ENCODE peak calls at places on chromosomes 4 and X, in five cellular contexts. U, Q, I, L and O are unnamed samples.

GRCh38 chr4:10605746-10606482 is 78.7 kb downstream of the CLNK start:
- DNase-seq in U (no peak), Q (no peak), I (no peak), L (no peak), O (peak)

GRCh38 chr4:7398788-7399432 is 35.8 kb downstream of the PSAPL1 start:
- DNase-seq in U (no peak), Q (no peak), I (peak), L (no peak), O (no peak)

GRCh38 chrX:122504026-122504425 is 680.1 kb upstream of the GRIA3 start:
- DNase-seq in U (no peak), Q (no peak), I (no peak), L (no peak), O (no peak)

GRCh38 chrX:45699158-45699557 is 498.5 kb upstream of the DIPK2B start:
- DNase-seq in U (no peak), Q (no peak), I (no peak), L (no peak), O (no peak)

GRCh38 chrX:80751456-80751855 is 58.2 kb downstream of the BRWD3 start:
- DNase-seq in U (no peak), Q (no peak), I (no peak), L (no peak), O (no peak)

GRCh38 chrX:133569217-133569616 is 153.9 kb upstream of the GPC4 start:
- DNase-seq in U (no peak), Q (no peak), I (no peak), L (no peak), O (no peak)

GRCh38 chrX:10199212-10199611 is 42.4 kb downstream of the CLCN4 start:
- DNase-seq in U (no peak), Q (no peak), I (no peak), L (peak), O (no peak)

GRCh38 chr4:56874166-56874565 is 33.5 kb upstream of the REST start:
- DNase-seq in U (peak), Q (no peak), I (peak), L (no peak), O (no peak)

GRCh38 chr4:2066011-2066551 is 7.0 kb downstream of the NAT8L start:
- DNase-seq in U (no peak), Q (no peak), I (peak), L (peak), O (no peak)

GRCh38 chr4:150366487-150366999 is 215.4 kb upstream of the MAB21L2 start:
- DNase-seq in U (no peak), Q (no peak), I (peak), L (no peak), O (no peak)

GRCh38 chr4:89268572-89269180 is 38.9 kb downstream of the GPRIN3 start:
- DNase-seq in U (no peak), Q (no peak), I (no peak), L (no peak), O (no peak)

GRCh38 chr4:38730493-38730829 is 52.3 kb downstream of the TLR10 start:
- DNase-seq in U (no peak), Q (no peak), I (no peak), L (no peak), O (no peak)

GRCh38 chr4:150828159-150828558 is 186.9 kb downstream of the LRBA start:
- DNase-seq in U (no peak), Q (no peak), I (no peak), L (no peak), O (no peak)

GRCh38 chr4:76187152-76187551 is 26.5 kb downstream of the SCARB2 start:
- DNase-seq in U (no peak), Q (no peak), I (no peak), L (no peak), O (no peak)

GRCh38 chrX:136112286-136112685 is 35.0 kb upstream of the FHL1 start:
- DNase-seq in U (no peak), Q (no peak), I (no peak), L (no peak), O (no peak)

GRCh38 chr4:168636506-168637176 is 139.8 kb downstream of the PALLD start:
- DNase-seq in U (no peak), Q (no peak), I (no peak), L (no peak), O (no peak)

GRCh38 chr4:150379454-150379853 is 202.5 kb upstream of the MAB21L2 start:
- DNase-seq in U (peak), Q (no peak), I (no peak), L (no peak), O (no peak)

GRCh38 chrX:15816453-15816838 is 26.2 kb downstream of the ZRSR2 start:
- DNase-seq in U (no peak), Q (no peak), I (no peak), L (no peak), O (no peak)

GRCh38 chrX:122817321-122817720 is 366.8 kb upstream of the GRIA3 start:
- DNase-seq in U (no peak), Q (no peak), I (no peak), L (no peak), O (no peak)

GRCh38 chrX:130114141-130114561 is 3.9 kb upstream of the ELF4 start:
- DNase-seq in U (peak), Q (no peak), I (no peak), L (no peak), O (no peak)

GRCh38 chrX:42720209-42720608 is 57.8 kb downstream of the PPP1R2C start:
- DNase-seq in U (no peak), Q (no peak), I (no peak), L (no peak), O (no peak)

DNA sequence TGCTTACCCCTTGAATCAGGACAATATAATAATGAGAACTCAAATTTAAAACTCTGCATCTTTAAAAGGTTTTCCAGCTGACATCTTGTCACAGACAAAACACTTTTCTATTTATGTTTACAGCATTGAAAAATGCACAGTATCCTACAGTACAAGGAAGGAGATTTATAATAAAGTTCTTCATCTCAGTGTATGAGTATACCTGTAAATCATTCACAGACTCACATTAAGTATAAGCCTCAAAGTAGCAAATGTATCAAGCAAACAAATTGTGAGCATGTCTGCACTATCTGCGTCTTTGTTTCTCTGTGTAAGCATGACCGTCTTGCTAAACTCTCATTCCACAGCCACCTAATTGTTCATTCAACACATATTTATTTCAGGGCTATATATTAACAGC is 52.8 kb downstream of the PPP1R2C start:
- DNase-seq in U (no peak), Q (no peak), I (no peak), L (no peak), O (no peak)
- TF ChIP-seq CTCF in U (no peak), Q (no peak), I (no peak), L (no peak), O (no peak)

GRCh38 chrX:1323315-1323714 is 13.3 kb upstream of the IL3RA start:
- DNase-seq in U (no peak), Q (no peak), I (peak), L (no peak), O (no peak)
- TF ChIP-seq CTCF in U (no peak), Q (peak), I (peak), L (no peak), O (no peak)

DNA sequence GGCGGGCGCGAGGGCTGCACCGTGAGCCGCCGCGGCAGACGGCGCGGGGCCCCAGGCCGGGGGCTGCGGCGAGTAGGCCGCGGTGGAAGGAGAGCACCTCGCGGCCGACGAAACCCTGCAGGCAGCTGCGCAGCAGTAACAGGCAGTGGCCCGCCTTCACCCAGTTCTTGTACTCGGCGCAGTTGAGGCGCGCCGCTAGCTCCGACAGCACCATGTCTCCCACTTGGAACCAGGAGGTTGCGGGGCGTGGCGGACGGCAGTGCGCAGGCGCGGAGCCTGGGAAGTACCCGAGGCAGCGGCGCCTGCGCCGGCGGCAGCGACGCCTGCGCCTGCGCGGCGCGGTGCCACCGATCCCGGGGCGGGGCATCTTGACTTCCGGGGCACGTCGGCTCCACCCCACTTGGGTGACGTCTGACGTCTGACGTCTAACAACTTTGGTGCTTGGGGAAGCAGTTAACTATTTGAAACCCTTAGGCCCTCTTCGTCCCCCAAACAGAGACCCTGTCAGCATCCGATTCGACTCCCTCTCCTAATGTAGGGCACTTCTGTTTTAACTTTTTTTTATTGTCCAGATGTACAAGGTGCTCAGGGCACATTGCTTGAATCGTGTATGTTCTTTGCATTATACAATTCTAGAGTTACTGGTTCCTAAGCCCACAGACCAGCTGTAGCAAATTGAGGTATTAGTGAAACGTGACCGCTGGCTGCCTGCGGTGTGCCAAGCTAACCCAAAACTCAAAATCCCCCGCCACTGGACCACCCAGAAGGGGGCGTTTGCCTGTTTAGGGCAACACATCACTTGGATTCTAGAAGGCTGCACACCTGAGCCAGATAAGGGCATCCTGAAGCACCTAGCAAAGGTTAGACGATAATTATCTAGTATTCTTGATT is at the start of gene CXorf38:
- DNase-seq in U (peak), Q (peak), I (peak), L (peak), O (peak)
- TF ChIP-seq CTCF in U (no peak), Q (peak), I (peak), L (no peak), O (no peak)

GRCh38 chr4:44583393-44583792 is 68.0 kb downstream of the YIPF7 start:
- DNase-seq in U (no peak), Q (no peak), I (peak), L (no peak), O (no peak)
- TF ChIP-seq CTCF in U (no peak), Q (no peak), I (peak), L (no peak), O (no peak)

DNA sequence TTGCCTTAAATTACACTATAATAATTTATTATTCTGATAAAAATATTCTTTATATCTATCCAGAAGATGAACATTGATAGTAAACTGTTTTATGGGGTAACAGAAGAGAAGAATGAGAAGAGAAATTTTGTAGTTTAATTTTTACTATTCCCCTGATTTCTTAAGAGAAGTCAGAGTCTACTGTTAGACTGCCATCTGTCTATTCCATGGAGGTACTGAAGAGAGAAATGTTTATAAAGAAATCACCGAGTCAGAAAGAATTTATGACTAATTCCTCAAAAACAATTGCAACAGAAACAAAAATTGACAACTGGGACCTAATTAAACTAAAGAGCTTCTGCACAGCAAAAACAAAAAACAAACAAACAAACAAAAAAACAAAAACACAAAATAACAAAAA is 149.9 kb downstream of the FGF16 start:
- DNase-seq in U (peak), Q (no peak), I (no peak), L (no peak), O (no peak)
- TF ChIP-seq CTCF in U (peak), Q (peak), I (peak), L (peak), O (peak)

GRCh38 chr4:47686294-47686872 is 151.5 kb downstream of the CORIN start:
- DNase-seq in U (peak), Q (no peak), I (peak), L (no peak), O (no peak)
- TF ChIP-seq CTCF in U (peak), Q (peak), I (peak), L (peak), O (peak)

DNA sequence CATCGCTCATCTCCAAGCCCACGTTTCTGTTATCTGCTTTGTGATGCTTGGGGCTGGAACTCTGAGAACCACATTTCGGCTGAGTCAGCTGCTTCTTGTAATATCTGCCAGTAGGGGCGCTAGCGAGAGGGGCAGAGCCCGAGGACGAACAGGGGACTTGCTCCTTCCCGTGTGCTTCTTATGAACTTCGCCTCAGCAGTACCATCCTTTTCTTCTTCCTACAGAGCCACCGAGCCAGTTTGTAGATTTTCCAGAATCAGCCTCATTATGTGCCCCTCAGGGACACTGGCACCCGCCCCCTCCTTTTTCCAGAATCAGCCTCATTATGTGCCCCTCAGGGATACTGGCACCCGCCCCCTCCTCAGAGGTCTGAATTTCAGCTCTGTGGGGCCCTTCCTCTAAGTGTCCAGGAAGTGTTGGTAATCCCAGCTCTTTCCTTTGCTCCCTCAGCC is 441.7 kb upstream of the RASGEF1B start:
- DNase-seq in U (peak), Q (no peak), I (peak), L (no peak), O (no peak)
- TF ChIP-seq CTCF in U (peak), Q (peak), I (peak), L (peak), O (peak)

GRCh38 chrX:12526296-12526695 is 264.9 kb upstream of the PRPS2 start:
- DNase-seq in U (no peak), Q (no peak), I (no peak), L (no peak), O (no peak)
- TF ChIP-seq CTCF in U (no peak), Q (peak), I (peak), L (no peak), O (no peak)

DNA sequence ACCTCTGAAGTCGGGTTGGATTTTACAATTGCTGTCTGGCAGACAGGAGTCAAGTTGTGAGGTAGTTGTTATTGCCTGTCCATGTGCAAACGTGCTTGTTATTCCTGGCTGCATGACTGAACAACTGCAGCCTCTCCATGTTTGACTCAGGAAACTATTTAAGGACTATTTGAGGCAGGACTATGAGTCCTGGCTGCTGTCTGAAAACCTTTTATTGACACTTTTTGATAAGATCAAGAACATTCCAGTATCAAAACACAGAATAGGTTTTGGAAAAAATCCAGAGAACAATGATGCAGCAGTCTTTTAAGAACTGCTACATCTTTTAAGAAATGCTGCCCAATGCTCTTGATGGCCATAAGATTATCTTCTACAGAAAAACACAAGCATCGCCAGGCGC is 10.0 kb upstream of the SPRY1 start:
- DNase-seq in U (no peak), Q (no peak), I (no peak), L (no peak), O (no peak)
- TF ChIP-seq CTCF in U (no peak), Q (no peak), I (no peak), L (no peak), O (no peak)